ENCODE peak calls at places on chromosome 10, in four cellular contexts. M is GM12878, O is HepG2, I is K562. X is an unnamed sample.

GRCh38 chr10:114874827-114875541 is 53.4 kb downstream of the FHIP2A start:
- DNase-seq in I (no peak), O (peak), M (no peak), X (no peak)

GRCh38 chr10:7317799-7318446 is 92.9 kb downstream of the SFMBT2 start:
- DNase-seq in O (no peak), I (no peak), M (no peak), X (no peak)

GRCh38 chr10:61757525-61758397 is 95.0 kb downstream of the CABCOCO1 start:
- DNase-seq in M (no peak), O (no peak), I (no peak), X (no peak)

GRCh38 chr10:49512121-49512809 is 26.7 kb downstream of the ERCC6 start:
- DNase-seq in I (no peak), O (peak), M (no peak), X (peak)

GRCh38 chr10:111089293-111089692 is 12.5 kb downstream of the ADRA2A start:
- DNase-seq in M (no peak), I (no peak), O (no peak), X (no peak)

GRCh38 chr10:100508691-100509150 is 10.9 kb downstream of the SEC31B start:
- DNase-seq in O (peak), M (no peak), I (peak), X (peak)

GRCh38 chr10:3763852-3764625 is 21.0 kb downstream of the KLF6 start:
- DNase-seq in O (no peak), M (no peak), I (no peak), X (no peak)

GRCh38 chr10:79028456-79029010 is 40.2 kb upstream of the ZMIZ1 start:
- DNase-seq in O (no peak), M (no peak), I (no peak), X (no peak)

GRCh38 chr10:46555713-46556514 is 544 bp downstream of the GPRIN2 start:
- DNase-seq in I (no peak), M (no peak), O (no peak), X (peak)

GRCh38 chr10:124589491-124590006 is 127.9 kb downstream of the LHPP start:
- DNase-seq in M (no peak), I (no peak), O (peak), X (no peak)

GRCh38 chr10:132469197-132469942 is 68.2 kb upstream of the INPP5A start:
- DNase-seq in O (no peak), I (no peak), M (no peak), X (no peak)

GRCh38 chr10:102382871-102383270 is 12.6 kb upstream of the NFKB2 start:
- DNase-seq in O (no peak), I (no peak), M (no peak), X (no peak)

GRCh38 chr10:15310776-15311175 is 60.3 kb downstream of the FAM171A1 start:
- DNase-seq in O (no peak), I (no peak), M (no peak), X (no peak)

GRCh38 chr10:14659626-14660196 is 115.0 kb downstream of the FAM107B start:
- DNase-seq in O (no peak), I (no peak), M (peak), X (no peak)

GRCh38 chr10:30990971-30991646 is 40.6 kb downstream of the ZNF438 start:
- DNase-seq in M (no peak), O (no peak), I (no peak), X (no peak)

GRCh38 chr10:2839081-2839725 is 228.1 kb upstream of the PFKP start:
- DNase-seq in I (peak), M (no peak), O (peak), X (peak)

GRCh38 chr10:98272690-98273453 is 4.9 kb upstream of the LOXL4 start:
- DNase-seq in M (no peak), O (peak), I (no peak), X (no peak)

GRCh38 chr10:80411681-80412230 is 3.4 kb downstream of the PRXL2A start:
- DNase-seq in O (no peak), M (no peak), I (no peak), X (no peak)

GRCh38 chr10:68075550-68076004 is 494 bp upstream of the HERC4 start:
- DNase-seq in I (no peak), M (no peak), O (no peak), X (no peak)

GRCh38 chr10:17257466-17258321 is 29.7 kb downstream of the VIM start:
- DNase-seq in O (peak), M (peak), I (peak), X (peak)

GRCh38 chr10:17256026-17256425 is 28.0 kb downstream of the VIM start:
- DNase-seq in I (no peak), M (no peak), O (no peak), X (no peak)

GRCh38 chr10:17256627-17257026 is 28.6 kb downstream of the VIM start:
- DNase-seq in I (no peak), O (no peak), M (no peak), X (no peak)

GRCh38 chr10:17250736-17251135 is 22.7 kb downstream of the VIM start:
- DNase-seq in M (no peak), I (no peak), O (no peak), X (no peak)

GRCh38 chr10:17255512-17255911 is 27.5 kb downstream of the VIM start:
- DNase-seq in O (no peak), M (no peak), I (no peak), X (no peak)
- TF ChIP-seq JUNB in O (no peak), M (no peak), I (no peak), X (no peak)

DNA sequence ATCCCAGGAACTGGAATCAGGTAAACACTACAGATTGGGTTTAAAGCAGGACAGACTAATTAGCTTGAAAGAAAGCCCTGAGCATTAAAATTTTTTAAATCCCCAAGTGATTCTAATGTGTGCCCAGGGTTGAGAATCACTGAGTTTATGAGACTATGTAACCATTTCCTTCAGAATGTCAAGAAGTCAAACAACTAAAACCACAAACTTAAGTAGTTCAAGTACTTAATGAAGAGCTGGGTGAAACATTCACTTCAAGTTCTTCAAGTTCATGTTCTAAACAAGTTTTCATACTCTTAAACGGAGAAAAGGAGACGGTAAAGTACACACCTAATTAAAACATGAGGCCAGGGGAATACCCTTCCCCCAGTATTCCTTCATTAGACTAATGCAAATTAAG is 28.2 kb upstream of the TLL2 start:
- DNase-seq in O (no peak), I (no peak), M (no peak), X (no peak)
- TF ChIP-seq MYC in O (no peak), I (no peak), M (no peak), X (no peak)

DNA sequence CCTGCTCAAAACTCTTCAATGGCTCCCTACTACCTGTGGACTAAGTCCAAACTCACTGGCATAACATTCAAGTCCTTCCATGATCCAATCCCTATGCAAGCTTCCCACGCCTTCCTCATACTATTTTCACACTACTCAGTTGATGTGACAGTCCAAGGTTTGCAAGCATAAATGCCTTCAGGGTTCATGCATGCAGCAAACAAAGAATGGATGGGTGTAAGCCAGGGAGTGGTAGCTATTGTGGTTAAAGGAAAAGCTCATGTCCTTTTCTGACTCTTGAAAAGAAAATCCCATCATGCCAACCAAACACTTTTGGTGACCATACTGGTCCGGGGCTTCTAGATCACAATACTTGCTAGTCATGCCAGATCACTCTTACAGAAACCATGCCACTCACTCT is 68.0 kb downstream of the CCDC6 start:
- DNase-seq in O (no peak), I (no peak), M (no peak), X (no peak)
- TF ChIP-seq JUNB in O (no peak), I (no peak), M (no peak), X (no peak)

GRCh38 chr10:1120146-1120695 is 64.0 kb downstream of the WDR37 start:
- DNase-seq in O (no peak), I (no peak), M (no peak), X (no peak)

GRCh38 chr10:1121311-1121970 is 65.3 kb downstream of the WDR37 start:
- DNase-seq in M (no peak), I (no peak), O (no peak), X (no peak)

GRCh38 chr10:1122349-1122748 is 66.2 kb downstream of the WDR37 start:
- DNase-seq in M (no peak), I (no peak), O (no peak), X (no peak)

GRCh38 chr10:1119501-1119900 is 63.3 kb downstream of the WDR37 start:
- DNase-seq in I (no peak), O (no peak), M (no peak), X (no peak)

DNA sequence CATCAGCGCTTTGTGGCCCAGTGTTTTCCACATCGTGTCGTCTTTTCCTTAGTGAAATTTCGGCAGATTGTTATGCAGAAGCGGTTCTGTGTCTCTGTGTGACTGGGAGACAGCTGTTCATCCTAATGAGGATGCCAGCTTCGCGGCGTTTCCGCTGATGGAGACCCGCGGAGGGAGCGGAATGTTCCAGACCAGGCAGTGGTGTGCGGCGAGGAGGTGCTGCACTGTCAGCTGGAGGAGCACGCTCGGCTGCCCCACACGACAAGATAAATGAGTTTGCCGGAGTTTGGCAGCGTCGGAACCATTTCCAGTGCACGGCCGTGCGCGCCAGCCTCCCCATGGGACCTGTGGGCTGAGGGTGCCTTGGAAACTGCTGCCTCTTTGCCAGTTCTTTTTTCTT is 64.6 kb downstream of the WDR37 start:
- DNase-seq in I (no peak), M (no peak), O (no peak), X (no peak)
- TF ChIP-seq MYC in I (no peak), M (no peak), O (no peak), X (no peak)

GRCh38 chr10:32982293-32982709 is 24.3 kb upstream of the ITGB1 start:
- DNase-seq in M (no peak), I (peak), O (no peak), X (no peak)
- TF ChIP-seq JUNB in M (no peak), I (no peak), O (no peak), X (peak)

GRCh38 chr10:110008518-110009339 is 945 bp downstream of the ADD3 start:
- DNase-seq in M (no peak), O (peak), I (peak), X (peak)

GRCh38 chr10:110007701-110008517 is at the start of gene ADD3:
- DNase-seq in I (peak), M (peak), O (peak), X (peak)

GRCh38 chr10:110007171-110007700 is 548 bp upstream of the ADD3 start:
- DNase-seq in O (no peak), I (peak), M (no peak), X (peak)

GRCh38 chr10:110005716-110006115 is 2.1 kb upstream of the ADD3 start:
- DNase-seq in I (no peak), M (no peak), O (peak), X (no peak)

DNA sequence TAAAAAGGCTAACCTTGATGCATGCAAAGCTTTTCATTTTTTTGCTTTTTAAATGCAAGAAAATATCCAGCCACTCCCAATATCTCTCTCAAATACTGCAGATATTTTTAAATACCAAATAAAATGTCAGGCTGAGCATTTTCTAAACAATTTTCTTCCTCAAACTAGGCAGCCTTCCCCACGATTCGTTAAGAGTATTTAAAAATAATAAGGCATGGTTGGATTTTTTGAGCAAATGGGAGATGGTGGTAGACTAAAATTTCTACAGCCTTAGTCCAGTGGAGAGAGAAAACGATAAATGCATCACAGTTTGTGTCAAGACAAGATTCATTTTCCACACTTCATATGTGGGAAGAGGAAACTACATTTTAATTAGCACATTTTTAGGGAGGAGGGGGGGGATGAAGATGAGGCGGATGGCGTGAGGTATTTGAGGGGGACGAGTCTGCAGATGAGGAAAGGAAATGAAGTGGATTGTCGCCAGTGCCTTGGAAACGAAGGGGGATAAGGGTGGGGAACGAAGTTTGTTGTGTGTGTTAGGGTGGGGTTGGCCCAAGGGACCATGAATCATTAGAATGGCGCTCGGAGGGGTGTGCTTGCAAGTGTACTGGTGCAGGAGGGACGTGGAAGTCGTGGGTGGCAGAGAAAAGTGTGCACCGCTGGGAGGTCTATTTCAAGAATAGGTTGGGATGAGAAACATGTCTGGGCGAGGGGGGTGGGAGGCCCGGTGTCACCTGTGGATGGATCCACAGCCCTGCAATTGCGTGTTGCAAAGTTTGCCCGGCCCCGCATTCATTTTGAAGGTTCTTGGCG is 1.2 kb upstream of the ADD3 start:
- DNase-seq in O (peak), M (no peak), I (peak), X (peak)
- TF ChIP-seq MYC in O (no peak), M (no peak), I (no peak), X (no peak)

X was measured in A549.